ENCODE peak calls at places on chromosome 12, in ten cellular contexts. K is IMR-90; J is M059J; V is astrocyte of the cerebellum; X is choroid plexus epithelial cell; F is left ventricle myocardium superior; U is stimulated activated CD4-positive, alpha-beta T cell treated with anti-CD3 and anti-CD28 coated beads, Interleukin-15, amount 100 ng/mL, for 1 hour; D is mesothelial cell of epicardium; P is NCI-H510A; B is left lung. G is an unnamed sample.

GRCh38 chr12:47885012-47885501 is 19.7 kb downstream of the VDR start:
- DNase-seq in K (no peak), J (no peak), V (no peak), X (no peak), F (no peak), U (no peak), D (no peak), P (no peak), B (no peak), G (no peak)

GRCh38 chr12:89427508-89428156 is 75.3 kb upstream of the DUSP6 start:
- DNase-seq in K (no peak), J (peak), V (no peak), X (peak), F (no peak), U (no peak), D (no peak), P (no peak), B (no peak), G (no peak)

GRCh38 chr12:81722004-81722403 is 37.1 kb downstream of the PPFIA2 start:
- DNase-seq in K (no peak), J (no peak), V (no peak), X (peak), F (no peak), U (no peak), D (no peak), P (no peak), B (no peak), G (no peak)

GRCh38 chr12:6697584-6698351 is 2.8 kb downstream of the PIANP start:
- DNase-seq in K (peak), J (peak), V (peak), X (peak), F (no peak), U (no peak), D (no peak), P (no peak), B (no peak), G (peak)

GRCh38 chr12:114682920-114683708 is 861 bp downstream of the TBX3 start:
- DNase-seq in K (no peak), J (no peak), V (no peak), X (peak), F (peak), U (no peak), D (no peak), P (peak), B (no peak), G (no peak)

GRCh38 chr12:82931349-82932116 is 244.8 kb downstream of the TMTC2 start:
- DNase-seq in K (no peak), J (no peak), V (no peak), X (peak), F (no peak), U (no peak), D (no peak), P (no peak), B (no peak), G (no peak)

GRCh38 chr12:113273053-113273725 is 51.9 kb downstream of the TPCN1 start:
- DNase-seq in K (peak), J (no peak), V (no peak), X (peak), F (no peak), U (no peak), D (no peak), P (no peak), B (no peak), G (no peak)

GRCh38 chr12:112199136-112199535 is 73.8 kb downstream of the TRAFD1 start:
- DNase-seq in K (peak), J (no peak), V (no peak), X (peak), F (no peak), U (no peak), D (no peak), P (no peak), B (no peak), G (no peak)

GRCh38 chr12:116123511-116124258 is 153.8 kb downstream of the MED13L start:
- DNase-seq in K (peak), J (peak), V (peak), X (peak), F (peak), U (no peak), D (no peak), P (peak), B (no peak), G (no peak)